ENCODE peak calls at places on chromosomes 13 and 19, in nine cellular contexts. Q, G, B, A, C, R, N, U and K are unnamed samples.

GRCh38 chr19:10797541-10798256 is 38.3 kb downstream of the TMED1 start:
- DNase-seq in R (no peak), A (no peak), C (no peak), B (no peak), U (no peak), G (no peak), N (peak), Q (no peak), K (no peak)

GRCh38 chr13:44934724-44935123 is 54.5 kb downstream of the NUFIP1 start:
- DNase-seq in C (peak), R (no peak), G (peak), U (no peak), B (no peak), A (peak), Q (no peak), N (no peak), K (no peak)

GRCh38 chr19:24033962-24034342 is 53.0 kb upstream of the ZNF254 start:
- DNase-seq in C (peak), Q (no peak), U (peak), G (peak), N (peak), R (no peak), B (peak), A (peak), K (no peak)

GRCh38 chr13:112836940-112837339 is 132.1 kb upstream of the MCF2L start:
- DNase-seq in N (no peak), B (no peak), Q (no peak), C (no peak), U (no peak), A (no peak), R (no peak), G (no peak), K (no peak)

GRCh38 chr13:109779074-109779473 is 7.3 kb downstream of the IRS2 start:
- DNase-seq in C (no peak), U (peak), Q (no peak), R (no peak), B (no peak), A (peak), G (no peak), N (no peak), K (no peak)

GRCh38 chr19:51219307-51219706 is 5.6 kb upstream of the CD33 start:
- DNase-seq in C (no peak), R (no peak), G (no peak), N (no peak), A (no peak), Q (no peak), B (no peak), U (no peak), K (no peak)

GRCh38 chr13:101301053-101301452 is 115.3 kb downstream of the NALCN start:
- DNase-seq in N (no peak), R (no peak), A (no peak), B (peak), U (no peak), G (no peak), C (no peak), Q (no peak), K (no peak)

GRCh38 chr19:12938536-12939291 is at the start of gene CALR:
- DNase-seq in B (no peak), N (no peak), U (no peak), R (no peak), G (peak), C (peak), Q (no peak), A (peak), K (no peak)

GRCh38 chr19:18507727-18508440 is 14.0 kb downstream of the ELL start:
- DNase-seq in Q (no peak), U (no peak), C (peak), B (no peak), G (no peak), A (no peak), R (no peak), N (no peak), K (no peak)

GRCh38 chr13:80123945-80124344 is 217.0 kb downstream of the SPRY2 start:
- DNase-seq in G (no peak), N (no peak), Q (no peak), C (no peak), B (no peak), U (no peak), R (no peak), A (no peak), K (no peak)